ENCODE peak calls at places on chromosome 22, in eight cellular contexts. F is PC-3, R is OCI-LY7, J is HCT116, D is hepatocyte, C is GM23338, N is MM.1S, E is SK-N-SH. L is an unnamed sample.
A peak's percentile ranks its signal among the peaks of the same experiment; 100 is the strongest.

GRCh38 chr22:40973144-40973543 is 22.0 kb downstream of the RBX1 start:
- DNase-seq in N (no peak), C (no peak), R (no peak), F (no peak), D (no peak), E (no peak), J (no peak), L (no peak)

GRCh38 chr22:32206774-32207758 is 2.2 kb upstream of the RFPL2 start:
- DNase-seq in E (peak; percentile 32), R (peak; percentile 42), F (peak; percentile 48), D (peak; percentile 39), N (peak; percentile 59), C (peak; percentile 86), J (peak; percentile 56), L (peak; percentile 46)

GRCh38 chr22:40684728-40685127 is 5.4 kb downstream of the MCHR1 start:
- DNase-seq in D (no peak), R (no peak), J (no peak), F (no peak), C (peak; percentile 89), E (no peak), N (no peak), L (no peak)

GRCh38 chr22:37431811-37432707 is 4.8 kb upstream of the ELFN2 start:
- DNase-seq in R (no peak), F (peak; percentile 97), J (peak; percentile 89), D (peak; percentile 75), N (no peak), C (no peak), E (no peak), L (no peak)

GRCh38 chr22:47054231-47055072 is 292.0 kb downstream of the TBC1D22A start:
- DNase-seq in F (no peak), J (no peak), D (no peak), E (no peak), C (no peak), N (no peak), R (no peak), L (no peak)

GRCh38 chr22:46068908-46069481 is 81.3 kb upstream of the PPARA start:
- DNase-seq in D (no peak), J (no peak), N (no peak), E (no peak), C (no peak), F (peak; percentile 81), R (peak; percentile 13), L (no peak)

GRCh38 chr22:38309614-38310517 is 7.4 kb downstream of the CSNK1E start:
- DNase-seq in E (no peak), R (no peak), F (no peak), D (peak; percentile 47), N (no peak), J (no peak), C (no peak), L (no peak)

GRCh38 chr22:23076896-23077572 is 6.7 kb downstream of the GNAZ start:
- DNase-seq in F (no peak), C (no peak), E (no peak), R (no peak), N (no peak), D (no peak), J (no peak), L (no peak)

GRCh38 chr22:21699643-21700042 is 33.8 kb downstream of the PPIL2 start:
- DNase-seq in R (no peak), J (no peak), E (no peak), D (no peak), N (no peak), F (no peak), C (no peak), L (no peak)

GRCh38 chr22:26339755-26340154 is 89.3 kb upstream of the ASPHD2 start:
- DNase-seq in R (no peak), D (no peak), E (no peak), J (no peak), N (no peak), C (no peak), F (no peak), L (no peak)

GRCh38 chr22:24106385-24107381 is 74.6 kb upstream of the SUSD2 start:
- DNase-seq in N (peak; percentile 54), R (peak; percentile 45), E (no peak), J (no peak), C (peak; percentile 45), D (no peak), F (no peak), L (peak; percentile 20)
- TF ChIP-seq CTCF in N (peak; percentile 58), R (peak; percentile 47), E (peak; percentile 32), J (peak; percentile 1), C (peak; percentile 59), D (no peak), F (peak; percentile 20), L (peak; percentile 15)

GRCh38 chr22:29308791-29309262 is 2.4 kb downstream of the GAS2L1 start:
- DNase-seq in J (no peak), N (no peak), R (no peak), C (peak; percentile 42), E (peak; percentile 39), D (no peak), F (peak; percentile 76), L (no peak)

GRCh38 chr22:29309332-29310064 is 3.0 kb downstream of the GAS2L1 start:
- DNase-seq in F (peak; percentile 25), E (peak; percentile 66), C (no peak), D (no peak), N (no peak), R (no peak), J (no peak), L (no peak)

GRCh38 chr22:29310863-29311339 is 4.5 kb downstream of the GAS2L1 start:
- DNase-seq in R (no peak), J (peak; percentile 75), D (peak; percentile 97), C (peak; percentile 82), E (peak; percentile 86), N (no peak), F (peak; percentile 89), L (peak; percentile 83)

GRCh38 chr22:29311468-29312217 is 3.9 kb downstream of the RASL10A start:
- DNase-seq in F (no peak), D (no peak), R (no peak), C (no peak), N (no peak), E (peak; percentile 37), J (no peak), L (no peak)

DNA sequence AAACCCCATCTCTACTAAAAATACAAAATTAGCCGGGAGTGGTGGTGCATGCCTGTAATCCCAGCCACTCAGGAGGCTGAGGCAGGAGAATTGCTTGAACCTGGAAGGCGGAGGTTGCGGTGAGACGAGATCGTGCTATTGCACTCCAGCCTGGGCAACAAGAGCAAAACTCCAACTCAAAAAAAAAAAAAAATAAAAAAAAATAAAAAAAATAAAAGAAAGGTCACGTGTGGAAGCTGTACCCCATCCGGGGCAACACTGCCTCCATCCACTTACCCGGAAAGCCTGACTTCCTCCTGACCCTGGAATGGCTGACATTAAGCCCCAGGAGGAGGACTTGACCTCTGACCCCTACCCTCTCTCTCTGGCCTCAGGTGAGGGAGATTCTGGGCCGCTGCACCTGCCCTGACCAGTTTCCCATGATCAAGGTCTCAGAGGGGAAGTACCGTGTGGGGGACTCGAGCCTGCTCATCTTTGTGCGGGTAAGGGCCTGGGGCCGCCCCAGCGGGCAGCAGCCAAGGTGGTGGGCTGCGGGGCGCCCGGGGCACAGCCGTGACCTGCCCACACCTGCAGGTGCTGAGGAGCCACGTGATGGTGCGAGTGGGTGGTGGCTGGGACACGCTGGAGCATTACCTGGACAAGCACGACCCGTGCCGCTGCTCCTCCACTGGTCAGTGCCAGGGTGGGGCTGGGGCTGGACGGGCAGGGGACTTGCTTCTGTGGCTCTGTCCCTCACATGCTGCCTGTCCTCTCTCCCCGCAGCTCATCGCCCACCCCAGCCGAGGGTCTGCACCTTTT is 3.8 kb downstream of the GAS2L1 start:
- DNase-seq in E (no peak), C (no peak), D (no peak), N (no peak), J (no peak), R (no peak), F (no peak), L (no peak)
- H3K4me1 ChIP-seq in E (peaks cover 18% of the 10 kb centered on the region), C (peaks cover 13% of the 10 kb centered on the region), D (peaks cover 18% of the 10 kb centered on the region), N (no peaks in the 10 kb centered on the region), J (peaks cover 33% of the 10 kb centered on the region), R (peaks cover 8% of the 10 kb centered on the region), F (peaks cover 43% of the 10 kb centered on the region), L (peaks cover 24% of the 10 kb centered on the region)

GRCh38 chr22:33476716-33477115 is 418.5 kb upstream of the SYN3 start:
- DNase-seq in C (no peak), R (no peak), E (no peak), J (no peak), N (no peak), D (peak; percentile 15), F (peak; percentile 19), L (no peak)

GRCh38 chr22:33472462-33473344 is 414.5 kb upstream of the SYN3 start:
- DNase-seq in N (peak; percentile 74), J (no peak), F (no peak), D (no peak), E (no peak), C (no peak), R (no peak), L (no peak)

GRCh38 chr22:33477131-33478111 is 419.2 kb upstream of the SYN3 start:
- DNase-seq in F (no peak), R (no peak), J (no peak), E (no peak), C (no peak), D (no peak), N (no peak), L (no peak)

GRCh38 chr22:33476206-33476605 is 418.0 kb upstream of the SYN3 start:
- DNase-seq in J (no peak), R (no peak), F (peak; percentile 15), E (no peak), N (no peak), D (peak; percentile 28), C (peak; percentile 36), L (no peak)

DNA sequence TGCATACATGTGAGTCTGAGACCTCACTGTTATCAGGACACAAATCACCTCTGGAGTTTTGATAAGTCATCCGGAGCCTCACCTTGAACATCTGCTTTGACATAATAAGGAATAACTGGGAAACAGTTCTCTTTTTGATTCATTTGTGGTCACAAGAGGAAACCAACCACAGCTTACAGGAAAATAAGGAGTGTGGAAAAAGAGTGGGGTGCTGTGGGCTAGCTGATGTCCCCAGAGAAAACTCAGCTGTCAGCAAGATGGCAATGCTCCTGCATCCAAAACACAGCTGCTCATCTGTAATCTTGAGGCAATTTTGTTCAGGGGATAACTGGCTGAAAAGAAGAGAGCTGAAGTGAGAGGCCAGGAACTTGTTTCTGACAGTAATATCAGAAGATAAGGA is 416.4 kb upstream of the SYN3 start:
- DNase-seq in N (no peak), D (no peak), J (no peak), F (no peak), E (no peak), R (no peak), C (no peak), L (no peak)
- TF ChIP-seq EZH2phosphoT487 in N (no peak), D (no peak), J (no peak), F (no peak), E (no peak), R (no peak), C (no peak), L (no peak)

DNA sequence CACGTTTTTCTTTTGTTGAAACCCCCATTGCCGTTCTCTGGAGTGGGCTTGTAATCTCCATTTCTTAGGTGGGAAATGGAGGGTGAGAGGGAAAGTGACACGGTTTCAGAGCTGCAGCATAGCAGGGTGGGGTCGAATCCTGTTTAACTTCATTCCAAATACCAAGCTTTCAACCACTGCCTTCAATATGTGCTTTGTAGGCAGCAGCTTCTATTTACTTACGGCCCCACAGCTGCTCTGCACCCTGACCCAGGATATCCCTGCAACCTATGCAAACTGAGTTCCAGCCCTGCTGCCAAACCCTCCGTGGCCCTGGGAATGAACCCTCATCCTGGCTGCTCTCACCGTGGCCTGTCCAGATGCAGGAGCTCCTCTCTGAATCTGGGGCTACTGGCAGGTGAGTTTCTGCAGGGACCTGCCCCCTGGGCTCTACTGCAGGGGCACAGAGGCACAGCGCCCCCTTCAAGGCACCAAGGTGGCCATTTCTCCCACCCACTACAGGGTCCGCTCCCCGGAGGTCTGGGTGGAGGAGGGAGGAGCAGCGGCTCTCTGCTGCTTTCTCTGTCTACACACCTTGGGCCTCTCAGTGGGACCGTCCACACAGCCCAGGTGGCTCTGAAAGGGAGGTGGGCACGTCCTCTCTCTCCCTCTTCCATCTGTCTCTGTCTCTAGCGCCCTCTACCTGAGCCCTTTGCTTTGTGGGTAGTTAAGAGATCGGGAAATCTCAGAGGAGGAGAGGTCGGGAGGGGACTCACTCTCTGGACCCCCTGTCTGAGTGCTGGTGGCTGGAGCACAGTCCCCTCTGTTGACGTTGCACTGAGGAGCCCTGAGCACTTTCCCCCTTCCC is 279.1 kb downstream of the BRD1 start:
- DNase-seq in J (no peak), R (no peak), N (no peak), D (peak; percentile 42), C (no peak), E (no peak), F (peak; percentile 32), L (peak; percentile 37)
- TF ChIP-seq CTCF in J (peak; percentile 30), R (peak; percentile 29), N (no peak), D (peak; percentile 6), C (no peak), E (no peak), F (peak; percentile 46), L (peak; percentile 47)

L was measured in neural progenitor cell.